ENCODE peak calls at places on chromosome 11, in ten cellular contexts. J is adipocyte; Y is left cardiac atrium; I is cardiac muscle cell; A is lung microvascular endothelial cell; B is left ventricle myocardium superior; M is breast epithelium; C is AG04450; L is stimulated activated CD8-positive, alpha-beta memory T cell treated with anti-CD3 and anti-CD28 coated beads, Interleukin-7, amount 100 ng/mL, for 1 hour; G is CD8-positive, alpha-beta T cell. R is an unnamed sample.

GRCh38 chr11:83021780-83022125 is 49.9 kb downstream of the RAB30 start:
- DNase-seq in J (no peak), Y (no peak), I (no peak), A (no peak), B (no peak), M (no peak), C (no peak), L (no peak), G (no peak), R (no peak)

GRCh38 chr11:125167292-125167953 is 2.9 kb downstream of the PKNOX2 start:
- DNase-seq in J (no peak), Y (peak), I (peak), A (no peak), B (peak), M (no peak), C (no peak), L (no peak), G (no peak), R (peak)

GRCh38 chr11:73393011-73393380 is 16.8 kb downstream of the RELT start:
- DNase-seq in J (no peak), Y (peak), I (no peak), A (peak), B (peak), M (no peak), C (no peak), L (no peak), G (no peak), R (no peak)

GRCh38 chr11:23789938-23790371 is 706.9 kb upstream of the LUZP2 start:
- DNase-seq in J (peak), Y (no peak), I (peak), A (no peak), B (no peak), M (no peak), C (peak), L (no peak), G (no peak), R (no peak)

GRCh38 chr11:76209956-76210885 is 3.9 kb upstream of the WNT11 start:
- DNase-seq in J (peak), Y (peak), I (peak), A (peak), B (peak), M (peak), C (no peak), L (no peak), G (no peak), R (peak)

GRCh38 chr11:123254357-123254756 is 59.3 kb upstream of the CLMP start:
- DNase-seq in J (no peak), Y (no peak), I (no peak), A (no peak), B (no peak), M (no peak), C (no peak), L (no peak), G (no peak), R (no peak)

GRCh38 chr11:57798905-57799559 is 37.4 kb downstream of the CTNND1 start:
- DNase-seq in J (peak), Y (peak), I (peak), A (peak), B (no peak), M (peak), C (no peak), L (no peak), G (no peak), R (no peak)

GRCh38 chr11:69238562-69239319 is 55.2 kb upstream of the MYEOV start:
- DNase-seq in J (no peak), Y (no peak), I (no peak), A (no peak), B (peak), M (peak), C (no peak), L (no peak), G (no peak), R (peak)

GRCh38 chr11:126993599-126993998 is 7.0 kb downstream of the KIRREL3 start:
- DNase-seq in J (peak), Y (no peak), I (no peak), A (no peak), B (no peak), M (no peak), C (no peak), L (no peak), G (no peak), R (no peak)

GRCh38 chr11:69499946-69500284 is 18.5 kb downstream of the LINC01488 start:
- DNase-seq in J (no peak), Y (no peak), I (no peak), A (no peak), B (peak), M (no peak), C (no peak), L (no peak), G (no peak), R (peak)

GRCh38 chr11:61349916-61350315 is 11.8 kb downstream of the CYB561A3 start:
- DNase-seq in J (no peak), Y (no peak), I (no peak), A (no peak), B (no peak), M (no peak), C (no peak), L (no peak), G (no peak), R (no peak)

GRCh38 chr11:64969209-64969608 is 2.7 kb downstream of the MAJIN start:
- DNase-seq in J (peak), Y (no peak), I (peak), A (no peak), B (no peak), M (no peak), C (peak), L (no peak), G (no peak), R (no peak)

GRCh38 chr11:10114593-10115404 is 179.2 kb downstream of the SBF2 start:
- DNase-seq in J (peak), Y (no peak), I (no peak), A (peak), B (no peak), M (no peak), C (no peak), L (no peak), G (no peak), R (no peak)

GRCh38 chr11:8917157-8917820 is 6.3 kb downstream of the AKIP1 start:
- DNase-seq in J (peak), Y (no peak), I (peak), A (peak), B (peak), M (peak), C (peak), L (no peak), G (no peak), R (peak)

GRCh38 chr11:122724520-122724919 is 69.0 kb downstream of the UBASH3B start:
- DNase-seq in J (peak), Y (no peak), I (peak), A (peak), B (no peak), M (no peak), C (no peak), L (no peak), G (no peak), R (no peak)

GRCh38 chr11:74055938-74056337 is 47.1 kb upstream of the UCP3 start:
- DNase-seq in J (peak), Y (no peak), I (peak), A (no peak), B (no peak), M (no peak), C (peak), L (no peak), G (no peak), R (no peak)

GRCh38 chr11:1866226-1866625 is 13.3 kb downstream of the LSP1 start:
- DNase-seq in J (no peak), Y (no peak), I (no peak), A (no peak), B (peak), M (no peak), C (no peak), L (no peak), G (no peak), R (no peak)

GRCh38 chr11:45209904-45210699 is 63.7 kb downstream of the PRDM11 start:
- DNase-seq in J (peak), Y (peak), I (peak), A (peak), B (peak), M (peak), C (no peak), L (no peak), G (no peak), R (peak)

GRCh38 chr11:76597533-76598425 is 72.8 kb downstream of the LRRC32 start:
- DNase-seq in J (no peak), Y (no peak), I (no peak), A (no peak), B (no peak), M (no peak), C (no peak), L (no peak), G (no peak), R (no peak)

GRCh38 chr11:1771700-1772099 is 8.0 kb upstream of the CTSD start:
- DNase-seq in J (peak), Y (no peak), I (peak), A (no peak), B (no peak), M (no peak), C (no peak), L (no peak), G (no peak), R (peak)

GRCh38 chr11:31803813-31804438 is 7.2 kb downstream of the PAX6 start:
- DNase-seq in J (no peak), Y (no peak), I (no peak), A (no peak), B (no peak), M (no peak), C (no peak), L (no peak), G (no peak), R (no peak)

GRCh38 chr11:65382804-65383368 is 440 bp upstream of the SLC25A45 start:
- DNase-seq in J (no peak), Y (no peak), I (no peak), A (no peak), B (peak), M (peak), C (no peak), L (no peak), G (no peak), R (peak)

GRCh38 chr11:128715691-128716153 is 21.9 kb downstream of the FLI1 start:
- DNase-seq in J (peak), Y (peak), I (peak), A (peak), B (no peak), M (no peak), C (no peak), L (no peak), G (no peak), R (no peak)

GRCh38 chr11:75014129-75014528 is 25.4 kb downstream of the NEU3 start:
- DNase-seq in J (peak), Y (no peak), I (peak), A (peak), B (no peak), M (no peak), C (peak), L (no peak), G (no peak), R (no peak)

GRCh38 chr11:121933694-121934093 is 182.3 kb downstream of the BLID start:
- DNase-seq in J (peak), Y (no peak), I (peak), A (no peak), B (no peak), M (no peak), C (no peak), L (no peak), G (no peak), R (no peak)

GRCh38 chr11:62487698-62488551 is 58.7 kb downstream of the AHNAK start:
- DNase-seq in J (no peak), Y (no peak), I (no peak), A (no peak), B (no peak), M (no peak), C (no peak), L (no peak), G (no peak), R (no peak)

GRCh38 chr11:96065379-96065778 is 141.5 kb upstream of the MTMR2 start:
- DNase-seq in J (no peak), Y (no peak), I (no peak), A (no peak), B (no peak), M (no peak), C (no peak), L (no peak), G (no peak), R (no peak)

GRCh38 chr11:111586305-111586915 is 15.8 kb upstream of the SIK2 start:
- DNase-seq in J (peak), Y (no peak), I (peak), A (peak), B (no peak), M (no peak), C (no peak), L (no peak), G (peak), R (no peak)

GRCh38 chr11:2526808-2527381 is 82.1 kb downstream of the KCNQ1 start:
- DNase-seq in J (peak), Y (peak), I (no peak), A (no peak), B (peak), M (no peak), C (no peak), L (no peak), G (no peak), R (peak)

GRCh38 chr11:125088576-125089455 is 22.6 kb downstream of the TMEM218 start:
- DNase-seq in J (no peak), Y (no peak), I (no peak), A (no peak), B (no peak), M (no peak), C (no peak), L (no peak), G (no peak), R (no peak)

GRCh38 chr11:85536438-85536837 is 90.7 kb downstream of the DLG2 start:
- DNase-seq in J (no peak), Y (no peak), I (no peak), A (no peak), B (no peak), M (no peak), C (no peak), L (no peak), G (no peak), R (no peak)

GRCh38 chr11:93072236-93072635 is 102.8 kb downstream of the MTNR1B start:
- DNase-seq in J (no peak), Y (no peak), I (no peak), A (no peak), B (no peak), M (no peak), C (no peak), L (no peak), G (no peak), R (no peak)

GRCh38 chr11:1458340-1459218 is 28.0 kb downstream of the MOB2 start:
- DNase-seq in J (peak), Y (peak), I (peak), A (peak), B (peak), M (no peak), C (no peak), L (no peak), G (no peak), R (peak)

GRCh38 chr11:26583550-26583949 is 11.5 kb upstream of the MUC15 start:
- DNase-seq in J (peak), Y (no peak), I (peak), A (no peak), B (no peak), M (peak), C (no peak), L (no peak), G (no peak), R (no peak)

GRCh38 chr11:12482839-12483238 is 105.5 kb downstream of the PARVA start:
- DNase-seq in J (no peak), Y (no peak), I (no peak), A (no peak), B (peak), M (peak), C (no peak), L (no peak), G (no peak), R (no peak)

GRCh38 chr11:122104381-122104780 is 11.6 kb downstream of the BLID start:
- DNase-seq in J (no peak), Y (no peak), I (no peak), A (no peak), B (no peak), M (no peak), C (no peak), L (no peak), G (no peak), R (no peak)

GRCh38 chr11:285021-285893 is 3.7 kb upstream of the PGGHG start:
- DNase-seq in J (no peak), Y (no peak), I (no peak), A (no peak), B (no peak), M (no peak), C (no peak), L (no peak), G (peak), R (peak)

GRCh38 chr11:74696932-74697687 is 34.1 kb downstream of the CHRDL2 start:
- DNase-seq in J (peak), Y (peak), I (peak), A (peak), B (peak), M (peak), C (peak), L (no peak), G (no peak), R (peak)

GRCh38 chr11:120539681-120540369 is 28.3 kb downstream of the GRIK4 start:
- DNase-seq in J (no peak), Y (no peak), I (peak), A (no peak), B (no peak), M (no peak), C (no peak), L (no peak), G (no peak), R (no peak)